ENCODE peak calls at places on chromosomes 6 and 20, in six cellular contexts. One of them, this sample, is unnamed.

GRCh38 chr6:169326067-169326799 is 72.6 kb upstream of the THBS2 start:
- DNase-seq in kidney: no peak
- DNase-seq in esophagus squamous epithelium: no peak
- DNase-seq in ascending aorta: no peak
- DNase-seq in CD8-positive, alpha-beta T cell: no peak
- DNase-seq in SJCRH30: peak; percentile 75
- DNase-seq in this sample: no peak

GRCh38 chr6:142945446-142946180 is 637 bp upstream of the HIVEP2 start:
- DNase-seq in kidney: peak; percentile 90
- DNase-seq in esophagus squamous epithelium: no peak
- DNase-seq in ascending aorta: no peak
- DNase-seq in CD8-positive, alpha-beta T cell: peak; percentile 79
- DNase-seq in SJCRH30: peak; percentile 65
- DNase-seq in this sample: peak; percentile 78

GRCh38 chr20:47320990-47321805 is 35.3 kb downstream of the ZMYND8 start:
- DNase-seq in kidney: peak; percentile 8
- DNase-seq in esophagus squamous epithelium: no peak
- DNase-seq in ascending aorta: no peak
- DNase-seq in CD8-positive, alpha-beta T cell: no peak
- DNase-seq in SJCRH30: no peak
- DNase-seq in this sample: no peak

GRCh38 chr6:145569140-145569539 is 166.2 kb downstream of the EPM2A start:
- DNase-seq in kidney: no peak
- DNase-seq in esophagus squamous epithelium: no peak
- DNase-seq in ascending aorta: no peak
- DNase-seq in CD8-positive, alpha-beta T cell: no peak
- DNase-seq in SJCRH30: peak; percentile 20
- DNase-seq in this sample: no peak

GRCh38 chr6:7479801-7480266 is 61.6 kb upstream of the DSP start:
- DNase-seq in kidney: peak; percentile 81
- DNase-seq in esophagus squamous epithelium: no peak
- DNase-seq in ascending aorta: no peak
- DNase-seq in CD8-positive, alpha-beta T cell: no peak
- DNase-seq in SJCRH30: peak; percentile 4
- DNase-seq in this sample: peak; percentile 54

GRCh38 chr6:144264270-144265060 is 20.7 kb upstream of the UTRN start:
- DNase-seq in kidney: no peak
- DNase-seq in esophagus squamous epithelium: no peak
- DNase-seq in ascending aorta: no peak
- DNase-seq in CD8-positive, alpha-beta T cell: no peak
- DNase-seq in SJCRH30: peak; percentile 75
- DNase-seq in this sample: peak; percentile 45

GRCh38 chr20:32333988-32334885 is 23.9 kb upstream of the ASXL1 start:
- DNase-seq in kidney: peak; percentile 86
- DNase-seq in esophagus squamous epithelium: no peak
- DNase-seq in ascending aorta: no peak
- DNase-seq in CD8-positive, alpha-beta T cell: peak; percentile 57
- DNase-seq in SJCRH30: no peak
- DNase-seq in this sample: peak; percentile 76

GRCh38 chr20:37352611-37352980 is 6.7 kb downstream of the SRC start:
- DNase-seq in kidney: no peak
- DNase-seq in esophagus squamous epithelium: no peak
- DNase-seq in ascending aorta: no peak
- DNase-seq in CD8-positive, alpha-beta T cell: no peak
- DNase-seq in SJCRH30: no peak
- DNase-seq in this sample: no peak

GRCh38 chr6:142328070-142328469 is 26.3 kb downstream of the ADGRG6 start:
- DNase-seq in kidney: no peak
- DNase-seq in esophagus squamous epithelium: no peak
- DNase-seq in ascending aorta: no peak
- DNase-seq in CD8-positive, alpha-beta T cell: no peak
- DNase-seq in SJCRH30: no peak
- DNase-seq in this sample: no peak

GRCh38 chr6:18432619-18433018 is 45.5 kb downstream of the RNF144B start:
- DNase-seq in kidney: no peak
- DNase-seq in esophagus squamous epithelium: no peak
- DNase-seq in ascending aorta: no peak
- DNase-seq in CD8-positive, alpha-beta T cell: no peak
- DNase-seq in SJCRH30: no peak
- DNase-seq in this sample: no peak

GRCh38 chr6:119470893-119471542 is 121.5 kb upstream of the MAN1A1 start:
- DNase-seq in kidney: no peak
- DNase-seq in esophagus squamous epithelium: no peak
- DNase-seq in ascending aorta: no peak
- DNase-seq in CD8-positive, alpha-beta T cell: no peak
- DNase-seq in SJCRH30: no peak
- DNase-seq in this sample: no peak

GRCh38 chr6:169323221-169323620 is 69.6 kb upstream of the THBS2 start:
- DNase-seq in kidney: no peak
- DNase-seq in esophagus squamous epithelium: no peak
- DNase-seq in ascending aorta: no peak
- DNase-seq in CD8-positive, alpha-beta T cell: no peak
- DNase-seq in SJCRH30: no peak
- DNase-seq in this sample: no peak

GRCh38 chr6:166737231-166737630 is 110.2 kb upstream of the RPS6KA2 start:
- DNase-seq in kidney: no peak
- DNase-seq in esophagus squamous epithelium: no peak
- DNase-seq in ascending aorta: no peak
- DNase-seq in CD8-positive, alpha-beta T cell: no peak
- DNase-seq in SJCRH30: no peak
- DNase-seq in this sample: no peak

GRCh38 chr20:33803921-33804337 is 7.2 kb upstream of the CHMP4B start:
- DNase-seq in kidney: no peak
- DNase-seq in esophagus squamous epithelium: no peak
- DNase-seq in ascending aorta: no peak
- DNase-seq in CD8-positive, alpha-beta T cell: no peak
- DNase-seq in SJCRH30: no peak
- DNase-seq in this sample: no peak

GRCh38 chr20:49028684-49029083 is 17.4 kb upstream of the CSE1L start:
- DNase-seq in kidney: no peak
- DNase-seq in esophagus squamous epithelium: no peak
- DNase-seq in ascending aorta: no peak
- DNase-seq in CD8-positive, alpha-beta T cell: no peak
- DNase-seq in SJCRH30: peak; percentile 54
- DNase-seq in this sample: no peak

GRCh38 chr6:84089081-84089480 is 55.5 kb downstream of the MRAP2 start:
- DNase-seq in kidney: no peak
- DNase-seq in esophagus squamous epithelium: no peak
- DNase-seq in ascending aorta: no peak
- DNase-seq in CD8-positive, alpha-beta T cell: no peak
- DNase-seq in SJCRH30: no peak
- DNase-seq in this sample: no peak

GRCh38 chr6:76810286-76810685 is 653.0 kb downstream of the HTR1B start:
- DNase-seq in kidney: no peak
- DNase-seq in esophagus squamous epithelium: no peak
- DNase-seq in ascending aorta: no peak
- DNase-seq in CD8-positive, alpha-beta T cell: no peak
- DNase-seq in SJCRH30: no peak
- DNase-seq in this sample: no peak

GRCh38 chr6:74731921-74732320 is 473.9 kb downstream of the COL12A1 start:
- DNase-seq in kidney: no peak
- DNase-seq in esophagus squamous epithelium: no peak
- DNase-seq in ascending aorta: no peak
- DNase-seq in CD8-positive, alpha-beta T cell: no peak
- DNase-seq in SJCRH30: peak; percentile 79
- DNase-seq in this sample: no peak

GRCh38 chr6:42441059-42441471 is 10.7 kb downstream of the TRERF1 start:
- DNase-seq in kidney: no peak
- DNase-seq in esophagus squamous epithelium: no peak
- DNase-seq in ascending aorta: no peak
- DNase-seq in CD8-positive, alpha-beta T cell: no peak
- DNase-seq in SJCRH30: no peak
- DNase-seq in this sample: no peak

GRCh38 chr6:47343631-47344421 is 34.1 kb upstream of the TNFRSF21 start:
- DNase-seq in kidney: no peak
- DNase-seq in esophagus squamous epithelium: no peak
- DNase-seq in ascending aorta: no peak
- DNase-seq in CD8-positive, alpha-beta T cell: no peak
- DNase-seq in SJCRH30: no peak
- DNase-seq in this sample: peak; percentile 2

GRCh38 chr20:1185781-1186334 is 1.1 kb upstream of the TMEM74B start:
- DNase-seq in kidney: no peak
- DNase-seq in esophagus squamous epithelium: no peak
- DNase-seq in ascending aorta: no peak
- DNase-seq in CD8-positive, alpha-beta T cell: no peak
- DNase-seq in SJCRH30: peak; percentile 48
- DNase-seq in this sample: peak; percentile 33

GRCh38 chr6:85920782-85921181 is 278.1 kb upstream of the SYNCRIP start:
- DNase-seq in kidney: no peak
- DNase-seq in esophagus squamous epithelium: no peak
- DNase-seq in ascending aorta: no peak
- DNase-seq in CD8-positive, alpha-beta T cell: no peak
- DNase-seq in SJCRH30: no peak
- DNase-seq in this sample: peak; percentile 97

GRCh38 chr6:44234101-44235090 is 11.0 kb downstream of the SLC29A1 start:
- DNase-seq in kidney: peak; percentile 81
- DNase-seq in esophagus squamous epithelium: no peak
- DNase-seq in ascending aorta: peak; percentile 76
- DNase-seq in CD8-positive, alpha-beta T cell: no peak
- DNase-seq in SJCRH30: peak; percentile 68
- DNase-seq in this sample: peak; percentile 92

GRCh38 chr6:152391179-152391880 is 245.8 kb downstream of the SYNE1 start:
- DNase-seq in kidney: no peak
- DNase-seq in esophagus squamous epithelium: no peak
- DNase-seq in ascending aorta: no peak
- DNase-seq in CD8-positive, alpha-beta T cell: no peak
- DNase-seq in SJCRH30: no peak
- DNase-seq in this sample: peak; percentile 19
- H3K4me1 ChIP-seq in kidney: no peaks in the 10 kb centered on the region
- H3K4me1 ChIP-seq in esophagus squamous epithelium: no peaks in the 10 kb centered on the region
- H3K4me1 ChIP-seq in ascending aorta: peaks cover 3% of the 10 kb centered on the region
- H3K4me1 ChIP-seq in CD8-positive, alpha-beta T cell: no peaks in the 10 kb centered on the region
- H3K4me1 ChIP-seq in SJCRH30: no peaks in the 10 kb centered on the region
- H3K4me1 ChIP-seq in this sample: peaks cover 9% of the 10 kb centered on the region

GRCh38 chr6:156634971-156635371 is 142.2 kb upstream of the ARID1B start:
- DNase-seq in kidney: no peak
- DNase-seq in esophagus squamous epithelium: no peak
- DNase-seq in ascending aorta: no peak
- DNase-seq in CD8-positive, alpha-beta T cell: no peak
- DNase-seq in SJCRH30: no peak
- DNase-seq in this sample: peak; percentile 55
- H3K4me3 ChIP-seq in kidney: peak overlapping the region; percentile 58
- H3K4me3 ChIP-seq in esophagus squamous epithelium: no peak overlapping the region
- H3K4me3 ChIP-seq in ascending aorta: peak overlapping the region; percentile 37
- H3K4me3 ChIP-seq in CD8-positive, alpha-beta T cell: no peak overlapping the region
- H3K4me3 ChIP-seq in SJCRH30: no peak overlapping the region
- H3K4me3 ChIP-seq in this sample: no peak overlapping the region

DNA sequence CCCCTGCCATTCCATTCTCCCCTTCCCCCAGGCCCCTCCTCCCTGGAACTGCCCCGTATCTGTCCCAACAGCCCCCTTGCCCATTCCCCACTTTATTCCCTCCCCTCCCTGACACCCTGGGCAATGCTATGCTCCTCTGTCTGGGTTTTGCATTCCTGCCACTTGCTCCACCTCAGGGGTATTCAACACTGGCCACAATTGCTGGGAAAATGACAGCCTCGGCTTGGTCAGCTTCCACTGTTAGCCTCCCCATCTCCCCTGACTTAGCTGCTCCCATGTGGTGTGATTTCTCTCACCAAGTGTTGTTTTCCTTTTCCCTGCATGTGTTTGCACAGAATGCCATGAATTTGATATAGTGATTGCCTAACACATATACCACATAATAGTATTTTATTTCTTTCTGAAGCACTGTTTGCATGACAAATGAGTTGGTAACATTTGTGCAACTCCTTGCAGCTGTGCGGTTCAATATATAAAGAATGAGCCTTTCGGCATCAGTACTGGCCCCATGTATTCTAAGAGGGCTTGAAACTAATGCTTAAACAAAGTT is 1.5 kb upstream of the LEMD2 start:
- DNase-seq in kidney: peak; percentile 34
- DNase-seq in esophagus squamous epithelium: no peak
- DNase-seq in ascending aorta: no peak
- DNase-seq in CD8-positive, alpha-beta T cell: no peak
- DNase-seq in SJCRH30: no peak
- DNase-seq in this sample: no peak
- H3K4me1 ChIP-seq in kidney: peaks cover 24% of the 10 kb centered on the region
- H3K4me1 ChIP-seq in esophagus squamous epithelium: peaks cover 36% of the 10 kb centered on the region
- H3K4me1 ChIP-seq in ascending aorta: peaks cover 13% of the 10 kb centered on the region
- H3K4me1 ChIP-seq in CD8-positive, alpha-beta T cell: peaks cover 32% of the 10 kb centered on the region
- H3K4me1 ChIP-seq in SJCRH30: peaks cover 11% of the 10 kb centered on the region
- H3K4me1 ChIP-seq in this sample: peaks cover 27% of the 10 kb centered on the region

GRCh38 chr20:2693996-2694471 is 1.5 kb downstream of the EBF4 start:
- DNase-seq in kidney: no peak
- DNase-seq in esophagus squamous epithelium: no peak
- DNase-seq in ascending aorta: no peak
- DNase-seq in CD8-positive, alpha-beta T cell: no peak
- DNase-seq in SJCRH30: peak; percentile 40
- DNase-seq in this sample: peak; percentile 30
- H3K4me3 ChIP-seq in kidney: no peak overlapping the region
- H3K4me3 ChIP-seq in esophagus squamous epithelium: peak overlapping the region; percentile 33
- H3K4me3 ChIP-seq in ascending aorta: peak overlapping the region; percentile 65
- H3K4me3 ChIP-seq in CD8-positive, alpha-beta T cell: no peak overlapping the region
- H3K4me3 ChIP-seq in SJCRH30: peak overlapping the region; percentile 57
- H3K4me3 ChIP-seq in this sample: no peak overlapping the region

This sample was measured in thyroid gland.